ENCODE peak calls at places on chromosomes 1 and 21, in four cellular contexts. One of them, this sample, is unnamed. For H3K36me3, the result is how much of the 10 kb centered on the place peaks cover.

GRCh38 chr1:223716302-223716862 is 4.0 kb downstream of the CAPN2 start:
- DNase-seq in body of pancreas: no peak
- DNase-seq in fibroblast of lung: peak
- DNase-seq in pancreas: no peak
- DNase-seq in this sample: no peak

GRCh38 chr1:89464008-89464407 is 60.6 kb upstream of the LRRC8B start:
- DNase-seq in body of pancreas: no peak
- DNase-seq in fibroblast of lung: no peak
- DNase-seq in pancreas: no peak
- DNase-seq in this sample: no peak

GRCh38 chr1:118783095-118783758 is 204.9 kb downstream of the TBX15 start:
- DNase-seq in body of pancreas: no peak
- DNase-seq in fibroblast of lung: no peak
- DNase-seq in pancreas: no peak
- DNase-seq in this sample: no peak

GRCh38 chr1:112285808-112286207 is 110.2 kb upstream of the CTTNBP2NL start:
- DNase-seq in body of pancreas: no peak
- DNase-seq in fibroblast of lung: no peak
- DNase-seq in pancreas: no peak
- DNase-seq in this sample: no peak

GRCh38 chr1:161226320-161226711 is 456 bp downstream of the TOMM40L start:
- DNase-seq in body of pancreas: no peak
- DNase-seq in fibroblast of lung: no peak
- DNase-seq in pancreas: no peak
- DNase-seq in this sample: no peak

GRCh38 chr1:33358771-33359503 is 38.0 kb upstream of the A3GALT2 start:
- DNase-seq in body of pancreas: no peak
- DNase-seq in fibroblast of lung: peak
- DNase-seq in pancreas: no peak
- DNase-seq in this sample: no peak

GRCh38 chr1:10415211-10415930 is 14.9 kb upstream of the CENPS start:
- DNase-seq in body of pancreas: no peak
- DNase-seq in fibroblast of lung: peak
- DNase-seq in pancreas: no peak
- DNase-seq in this sample: no peak

GRCh38 chr1:198775606-198776005 is 136.8 kb downstream of the PTPRC start:
- DNase-seq in body of pancreas: no peak
- DNase-seq in fibroblast of lung: peak
- DNase-seq in pancreas: no peak
- DNase-seq in this sample: no peak

GRCh38 chr1:38258085-38258484 is 211.5 kb upstream of the POU3F1 start:
- DNase-seq in body of pancreas: no peak
- DNase-seq in fibroblast of lung: no peak
- DNase-seq in pancreas: no peak
- DNase-seq in this sample: no peak

GRCh38 chr1:189859385-189859977 is 618.2 kb downstream of the BRINP3 start:
- DNase-seq in body of pancreas: peak
- DNase-seq in fibroblast of lung: no peak
- DNase-seq in pancreas: no peak
- DNase-seq in this sample: no peak

GRCh38 chr1:185050823-185051451 is 5.6 kb downstream of the RNF2 start:
- DNase-seq in body of pancreas: no peak
- DNase-seq in fibroblast of lung: no peak
- DNase-seq in pancreas: no peak
- DNase-seq in this sample: no peak

GRCh38 chr21:35136586-35137254 is 87.6 kb upstream of the RUNX1 start:
- DNase-seq in body of pancreas: no peak
- DNase-seq in fibroblast of lung: peak
- DNase-seq in pancreas: no peak
- DNase-seq in this sample: no peak

GRCh38 chr1:230255991-230256390 is 170.1 kb downstream of the PGBD5 start:
- DNase-seq in body of pancreas: no peak
- DNase-seq in fibroblast of lung: no peak
- DNase-seq in pancreas: no peak
- DNase-seq in this sample: no peak

GRCh38 chr1:48572632-48573258 is 100.7 kb upstream of the SPATA6 start:
- DNase-seq in body of pancreas: peak
- DNase-seq in fibroblast of lung: peak
- DNase-seq in pancreas: peak
- DNase-seq in this sample: no peak

GRCh38 chr1:24898152-24898908 is 31.7 kb downstream of the RUNX3 start:
- DNase-seq in body of pancreas: peak
- DNase-seq in fibroblast of lung: no peak
- DNase-seq in pancreas: peak
- DNase-seq in this sample: peak

GRCh38 chr21:38249879-38250278 is 6.9 kb upstream of the KCNJ15 start:
- DNase-seq in body of pancreas: no peak
- DNase-seq in fibroblast of lung: no peak
- DNase-seq in pancreas: no peak
- DNase-seq in this sample: no peak

GRCh38 chr1:3466366-3467075 is 12.1 kb downstream of the ARHGEF16 start:
- DNase-seq in body of pancreas: no peak
- DNase-seq in fibroblast of lung: no peak
- DNase-seq in pancreas: peak
- DNase-seq in this sample: peak

GRCh38 chr1:180623579-180624347 is 8.1 kb upstream of the XPR1 start:
- DNase-seq in body of pancreas: peak
- DNase-seq in fibroblast of lung: peak
- DNase-seq in pancreas: no peak
- DNase-seq in this sample: no peak

GRCh38 chr1:60960846-60961542 is 121.4 kb upstream of the NFIA start:
- DNase-seq in body of pancreas: no peak
- DNase-seq in fibroblast of lung: peak
- DNase-seq in pancreas: no peak
- DNase-seq in this sample: no peak

GRCh38 chr1:68994096-68994495 is 497.2 kb upstream of the DEPDC1 start:
- DNase-seq in body of pancreas: no peak
- DNase-seq in fibroblast of lung: no peak
- DNase-seq in pancreas: no peak
- DNase-seq in this sample: no peak

GRCh38 chr1:172460901-172461315 is 17.0 kb upstream of the PIGC start:
- DNase-seq in body of pancreas: no peak
- DNase-seq in fibroblast of lung: peak
- DNase-seq in pancreas: no peak
- DNase-seq in this sample: no peak

GRCh38 chr1:110915804-110916203 is 42.9 kb downstream of the CD53 start:
- DNase-seq in body of pancreas: no peak
- DNase-seq in fibroblast of lung: no peak
- DNase-seq in pancreas: no peak
- DNase-seq in this sample: no peak

GRCh38 chr1:5649166-5649551 is 343.1 kb downstream of the NPHP4 start:
- DNase-seq in body of pancreas: no peak
- DNase-seq in fibroblast of lung: no peak
- DNase-seq in pancreas: no peak
- DNase-seq in this sample: no peak

GRCh38 chr1:101112051-101112770 is 86.6 kb upstream of the DPH5 start:
- DNase-seq in body of pancreas: peak
- DNase-seq in fibroblast of lung: no peak
- DNase-seq in pancreas: no peak
- DNase-seq in this sample: no peak

GRCh38 chr21:42453301-42454220 is 42.5 kb downstream of the RSPH1 start:
- DNase-seq in body of pancreas: no peak
- DNase-seq in fibroblast of lung: no peak
- DNase-seq in pancreas: no peak
- DNase-seq in this sample: no peak

GRCh38 chr1:91080650-91081049 is 58.8 kb upstream of the ZNF644 start:
- DNase-seq in body of pancreas: no peak
- DNase-seq in fibroblast of lung: no peak
- DNase-seq in pancreas: no peak
- DNase-seq in this sample: no peak

GRCh38 chr1:184036517-184036949 is 995 bp downstream of the COLGALT2 start:
- DNase-seq in body of pancreas: peak
- DNase-seq in fibroblast of lung: peak
- DNase-seq in pancreas: peak
- DNase-seq in this sample: no peak

GRCh38 chr1:157136133-157136532 is 2.1 kb downstream of the ETV3 start:
- DNase-seq in body of pancreas: no peak
- DNase-seq in fibroblast of lung: no peak
- DNase-seq in pancreas: no peak
- DNase-seq in this sample: no peak

GRCh38 chr1:242623751-242624150 is 99.3 kb upstream of the PLD5 start:
- DNase-seq in body of pancreas: no peak
- DNase-seq in fibroblast of lung: no peak
- DNase-seq in pancreas: no peak
- DNase-seq in this sample: no peak

GRCh38 chr1:194043984-194044755 is 857.8 kb upstream of the B3GALT2 start:
- DNase-seq in body of pancreas: no peak
- DNase-seq in fibroblast of lung: peak
- DNase-seq in pancreas: no peak
- DNase-seq in this sample: no peak

GRCh38 chr21:25465263-25465662 is 142.0 kb downstream of the MRPL39 start:
- DNase-seq in body of pancreas: no peak
- DNase-seq in fibroblast of lung: no peak
- DNase-seq in pancreas: no peak
- DNase-seq in this sample: no peak

GRCh38 chr1:98045211-98046030 is 124.6 kb upstream of the DPYD start:
- DNase-seq in body of pancreas: no peak
- DNase-seq in fibroblast of lung: peak
- DNase-seq in pancreas: peak
- DNase-seq in this sample: peak

GRCh38 chr1:71521655-71522264 is 440.9 kb upstream of the ZRANB2 start:
- DNase-seq in body of pancreas: peak
- DNase-seq in fibroblast of lung: peak
- DNase-seq in pancreas: no peak
- DNase-seq in this sample: no peak

GRCh38 chr1:6674796-6675195 is 26.8 kb downstream of the DNAJC11 start:
- DNase-seq in body of pancreas: no peak
- DNase-seq in fibroblast of lung: no peak
- DNase-seq in pancreas: no peak
- DNase-seq in this sample: no peak

GRCh38 chr1:119674835-119675289 is 26.8 kb upstream of the ZNF697 start:
- DNase-seq in body of pancreas: peak
- DNase-seq in fibroblast of lung: peak
- DNase-seq in pancreas: no peak
- DNase-seq in this sample: peak

GRCh38 chr1:240091201-240091600 is 482 bp upstream of the FMN2 start:
- DNase-seq in body of pancreas: no peak
- DNase-seq in fibroblast of lung: no peak
- DNase-seq in pancreas: no peak
- DNase-seq in this sample: no peak

GRCh38 chr1:240091614-240092300 is at the start of gene FMN2:
- DNase-seq in body of pancreas: peak
- DNase-seq in fibroblast of lung: peak
- DNase-seq in pancreas: peak
- DNase-seq in this sample: peak

GRCh38 chr1:240094043-240094722 is 2.5 kb downstream of the FMN2 start:
- DNase-seq in body of pancreas: no peak
- DNase-seq in fibroblast of lung: peak
- DNase-seq in pancreas: no peak
- DNase-seq in this sample: no peak

GRCh38 chr1:240093120-240093961 is 1.7 kb downstream of the FMN2 start:
- DNase-seq in body of pancreas: peak
- DNase-seq in fibroblast of lung: peak
- DNase-seq in pancreas: peak
- DNase-seq in this sample: no peak

GRCh38 chr1:240092301-240093119 is 827 bp downstream of the FMN2 start:
- DNase-seq in body of pancreas: peak
- DNase-seq in fibroblast of lung: peak
- DNase-seq in pancreas: peak
- DNase-seq in this sample: peak
- H3K27ac ChIP-seq in body of pancreas: no peak
- H3K27ac ChIP-seq in fibroblast of lung: peak
- H3K27ac ChIP-seq in pancreas: no peak
- H3K27ac ChIP-seq in this sample: no peak

GRCh38 chr1:11981378-11982009 is 1.2 kb downstream of the MFN2 start:
- DNase-seq in body of pancreas: no peak
- DNase-seq in fibroblast of lung: no peak
- DNase-seq in pancreas: no peak
- DNase-seq in this sample: peak
- H3K4me3 ChIP-seq in body of pancreas: no peak
- H3K4me3 ChIP-seq in fibroblast of lung: peak
- H3K4me3 ChIP-seq in pancreas: peak
- H3K4me3 ChIP-seq in this sample: peak

DNA sequence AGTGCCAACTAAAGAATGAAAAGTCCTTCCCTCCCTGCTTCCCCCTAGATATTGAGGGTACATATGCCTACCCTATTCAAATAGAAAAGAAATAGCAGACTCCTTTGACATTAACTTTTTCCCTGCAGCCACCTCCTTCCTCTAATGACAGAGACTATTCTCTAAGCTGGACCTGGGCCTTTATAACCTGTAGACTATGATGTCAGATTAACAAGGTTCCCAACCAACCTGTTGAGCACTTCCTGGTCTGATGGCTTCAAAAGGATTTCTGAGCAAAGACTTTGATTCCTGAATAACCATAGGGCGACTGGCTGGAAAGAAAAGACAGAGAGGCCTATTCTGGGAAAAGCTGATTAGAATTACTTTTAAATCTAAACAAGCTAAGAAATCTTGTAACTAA is 18.4 kb upstream of the C1orf216 start:
- DNase-seq in body of pancreas: no peak
- DNase-seq in fibroblast of lung: no peak
- DNase-seq in pancreas: no peak
- DNase-seq in this sample: no peak
- H3K36me3 ChIP-seq in body of pancreas: under half
- H3K36me3 ChIP-seq in fibroblast of lung: under half
- H3K36me3 ChIP-seq in pancreas: under half
- H3K36me3 ChIP-seq in this sample: half or more

GRCh38 chr1:47230692-47231313 is 1.2 kb downstream of the TAL1 start:
- DNase-seq in body of pancreas: no peak
- DNase-seq in fibroblast of lung: no peak
- DNase-seq in pancreas: no peak
- DNase-seq in this sample: no peak
- H3K27ac ChIP-seq in body of pancreas: no peak
- H3K27ac ChIP-seq in fibroblast of lung: no peak
- H3K27ac ChIP-seq in pancreas: no peak
- H3K27ac ChIP-seq in this sample: no peak

DNA sequence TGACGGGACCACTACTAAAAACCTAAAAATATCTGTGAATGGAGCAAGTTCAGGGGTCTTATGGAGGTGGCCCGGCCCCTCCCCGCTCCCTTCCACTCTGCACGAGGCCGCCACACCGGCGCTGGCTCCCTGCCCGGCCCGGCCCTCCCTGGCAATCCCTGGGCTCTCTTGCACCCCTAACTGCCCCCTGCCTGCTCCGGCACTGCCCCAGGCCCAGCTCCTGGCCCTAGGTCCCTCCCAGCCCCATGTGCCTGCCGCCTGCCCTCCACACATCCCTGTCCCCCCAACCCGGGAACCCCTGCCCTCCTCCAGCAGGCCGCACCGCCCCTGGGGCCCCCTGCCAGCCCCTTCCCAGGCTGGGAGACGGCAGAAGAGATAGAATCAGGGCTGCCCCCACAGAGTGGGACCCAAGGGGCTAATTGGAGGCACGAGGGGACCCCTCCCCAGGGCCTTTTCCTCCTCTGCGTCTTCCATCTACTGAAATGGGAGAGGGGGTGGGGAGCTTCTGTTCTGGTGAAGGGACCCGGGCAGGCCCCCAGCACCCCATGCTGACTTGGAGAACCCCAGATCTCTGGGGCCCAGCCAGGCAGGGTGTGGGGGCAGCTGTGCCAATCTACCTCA is 9.3 kb upstream of the CTRC start:
- DNase-seq in body of pancreas: peak
- DNase-seq in fibroblast of lung: no peak
- DNase-seq in pancreas: peak
- DNase-seq in this sample: no peak
- H3K4me3 ChIP-seq in body of pancreas: no peak
- H3K4me3 ChIP-seq in fibroblast of lung: no peak
- H3K4me3 ChIP-seq in pancreas: no peak
- H3K4me3 ChIP-seq in this sample: no peak